ENCODE peak calls at places on chromosome 7, in six cellular contexts. E is T-helper 2 cell, H is Daoy, K is G401, T is astrocyte of the cerebellum, O is NCI-H524. S is an unnamed sample.

GRCh38 chr7:90592036-90592435 is 4.1 kb upstream of the CDK14 start:
- DNase-seq in E (no peak), O (no peak), K (no peak), T (no peak), H (no peak), S (no peak)

GRCh38 chr7:44213872-44214595 is 13.3 kb downstream of the YKT6 start:
- DNase-seq in K (peak), E (no peak), O (peak), H (peak), T (peak), S (peak)

GRCh38 chr7:133180717-133181116 is 72.2 kb upstream of the EXOC4 start:
- DNase-seq in H (no peak), E (no peak), O (no peak), K (no peak), T (no peak), S (no peak)

GRCh38 chr7:112052993-112053392 is 153.2 kb downstream of the DOCK4 start:
- DNase-seq in O (no peak), H (no peak), T (no peak), E (no peak), K (no peak), S (no peak)

GRCh38 chr7:127997226-127997922 is 33.9 kb downstream of the LRRC4 start:
- DNase-seq in H (no peak), K (no peak), T (no peak), O (no peak), E (no peak), S (no peak)

GRCh38 chr7:24917510-24918239 is 62.3 kb downstream of the OSBPL3 start:
- DNase-seq in T (peak), K (no peak), H (no peak), E (no peak), O (no peak), S (no peak)

GRCh38 chr7:103373866-103374643 is 26.6 kb downstream of the PSMC2 start:
- DNase-seq in E (no peak), H (no peak), K (no peak), T (no peak), O (no peak), S (no peak)

GRCh38 chr7:8260871-8261707 is 878 bp downstream of the ICA1 start:
- DNase-seq in O (no peak), T (no peak), H (peak), E (no peak), K (peak), S (no peak)

GRCh38 chr7:778271-778967 is 51.3 kb upstream of the PRKAR1B start:
- DNase-seq in T (no peak), E (no peak), H (no peak), O (no peak), K (no peak), S (no peak)

GRCh38 chr7:2307690-2308107 is 6.5 kb downstream of the SNX8 start:
- DNase-seq in T (no peak), H (no peak), E (no peak), O (no peak), K (no peak), S (no peak)

GRCh38 chr7:100175296-100175935 is 1.8 kb downstream of the GPC2 start:
- DNase-seq in K (no peak), O (no peak), E (no peak), H (no peak), T (no peak), S (no peak)

GRCh38 chr7:69180662-69181061 is 417.6 kb upstream of the AUTS2 start:
- DNase-seq in E (no peak), O (no peak), T (no peak), K (no peak), H (no peak), S (no peak)

GRCh38 chr7:44994877-44995554 is 5.0 kb upstream of the CCM2 start:
- DNase-seq in E (no peak), K (no peak), O (no peak), T (no peak), H (no peak), S (no peak)

GRCh38 chr7:80078159-80078731 is 56.4 kb upstream of the GNAI1 start:
- DNase-seq in H (peak), K (no peak), E (no peak), T (no peak), O (no peak), S (no peak)